ENCODE peak calls at places on chromosomes 5 and 9, in five cellular contexts. Z is mesendoderm, X is H9, H is neuronal stem cell, G is IMR-90. C is an unnamed sample.

GRCh38 chr5:103211858-103212500 is 46.6 kb upstream of the MACIR start:
- DNase-seq in Z (no peak), X (no peak), H (no peak), G (no peak), C (peak; percentile 28)

GRCh38 chr9:130940693-130941576 is 1.9 kb upstream of the FIBCD1 start:
- DNase-seq in Z (peak; percentile 87), X (peak; percentile 97), H (no peak), G (peak; percentile 15), C (peak; percentile 37)

GRCh38 chr9:124218438-124219289 is 39.1 kb upstream of the NEK6 start:
- DNase-seq in Z (no peak), X (no peak), H (no peak), G (peak; percentile 66), C (peak; percentile 84)

GRCh38 chr9:136291306-136292025 is 12.4 kb downstream of the CCDC187 start:
- DNase-seq in Z (no peak), X (no peak), H (no peak), G (no peak), C (no peak)

GRCh38 chr9:97809666-97810344 is 43.2 kb upstream of the FOXE1 start:
- DNase-seq in Z (peak; percentile 48), X (peak; percentile 51), H (no peak), G (no peak), C (no peak)

GRCh38 chr9:114250235-114250568 is 72.7 kb upstream of the ORM1 start:
- DNase-seq in Z (no peak), X (no peak), H (no peak), G (peak; percentile 85), C (no peak)

GRCh38 chr9:108282872-108283271 is 572.9 kb downstream of the ACTL7B start:
- DNase-seq in Z (peak; percentile 42), X (no peak), H (no peak), G (peak; percentile 8), C (no peak)

GRCh38 chr5:150535611-150536010 is 27.7 kb downstream of the NDST1 start:
- DNase-seq in Z (no peak), X (no peak), H (no peak), G (no peak), C (no peak)

GRCh38 chr9:124599121-124599795 is 92.1 kb upstream of the NR5A1 start:
- DNase-seq in Z (no peak), X (no peak), H (no peak), G (no peak), C (no peak)

GRCh38 chr9:100324594-100325200 is 28.0 kb downstream of the TEX10 start:
- DNase-seq in Z (peak; percentile 49), X (no peak), H (no peak), G (peak; percentile 74), C (peak; percentile 49)

GRCh38 chr9:12274577-12274976 is 418.6 kb upstream of the TYRP1 start:
- DNase-seq in Z (no peak), X (no peak), H (no peak), G (no peak), C (no peak)

GRCh38 chr5:149635394-149635793 is 54.1 kb downstream of the ARHGEF37 start:
- DNase-seq in Z (no peak), X (no peak), H (no peak), G (peak; percentile 74), C (peak; percentile 57)

GRCh38 chr5:138303365-138303764 is 28.2 kb downstream of the CDC25C start:
- DNase-seq in Z (no peak), X (no peak), H (no peak), G (peak; percentile 68), C (peak; percentile 36)

GRCh38 chr5:133753856-133754255 is 141.5 kb upstream of the FSTL4 start:
- DNase-seq in Z (no peak), X (no peak), H (no peak), G (no peak), C (no peak)

GRCh38 chr5:115069087-115069968 is 100.4 kb downstream of the TRIM36 start:
- DNase-seq in Z (peak; percentile 82), X (peak; percentile 64), H (peak; percentile 59), G (peak; percentile 58), C (peak; percentile 64)

GRCh38 chr9:83081010-83081409 is 18.1 kb upstream of the RASEF start:
- DNase-seq in Z (no peak), X (no peak), H (no peak), G (no peak), C (no peak)

GRCh38 chr5:1794896-1795290 is 4.7 kb downstream of the MRPL36 start:
- DNase-seq in Z (no peak), X (no peak), H (no peak), G (no peak), C (no peak)

GRCh38 chr5:103929310-103930003 is 366.9 kb upstream of the NUDT12 start:
- DNase-seq in Z (peak; percentile 58), X (no peak), H (no peak), G (no peak), C (no peak)

GRCh38 chr9:19641046-19641445 is 147.8 kb downstream of the SLC24A2 start:
- DNase-seq in Z (peak; percentile 59), X (no peak), H (no peak), G (no peak), C (peak; percentile 1)

GRCh38 chr5:91998774-91999173 is 615.7 kb upstream of the ARRDC3 start:
- DNase-seq in Z (peak; percentile 15), X (no peak), H (no peak), G (no peak), C (no peak)

GRCh38 chr5:91521313-91521712 is 138.2 kb upstream of the ARRDC3 start:
- DNase-seq in Z (no peak), X (no peak), H (no peak), G (no peak), C (no peak)

GRCh38 chr9:107390806-107391205 is 98.8 kb downstream of the KLF4 start:
- DNase-seq in Z (no peak), X (no peak), H (no peak), G (no peak), C (no peak)

GRCh38 chr5:126525630-126526245 is 69.3 kb downstream of the ALDH7A1 start:
- DNase-seq in Z (peak; percentile 50), X (peak; percentile 76), H (no peak), G (peak; percentile 31), C (no peak)

GRCh38 chr9:120755827-120756434 is 37.3 kb downstream of the FBXW2 start:
- DNase-seq in Z (peak; percentile 57), X (peak; percentile 50), H (peak; percentile 71), G (peak; percentile 34), C (peak; percentile 60)

GRCh38 chr9:117718085-117718484 is 13.9 kb downstream of the TLR4 start:
- DNase-seq in Z (no peak), X (no peak), H (no peak), G (no peak), C (peak; percentile 62)

GRCh38 chr5:23482642-23483041 is 24.8 kb upstream of the PRDM9 start:
- DNase-seq in Z (no peak), X (no peak), H (no peak), G (no peak), C (no peak)

GRCh38 chr5:112878760-112879159 is 17.7 kb downstream of the SRP19 start:
- DNase-seq in Z (peak; percentile 56), X (no peak), H (no peak), G (peak; percentile 46), C (peak; percentile 27)

GRCh38 chr5:97181856-97182545 is 1.0 kb downstream of the RIOK2 start:
- DNase-seq in Z (no peak), X (no peak), H (no peak), G (peak; percentile 50), C (peak; percentile 28)

GRCh38 chr5:16918156-16918555 is 17.9 kb downstream of the MYO10 start:
- DNase-seq in Z (no peak), X (no peak), H (no peak), G (no peak), C (no peak)

GRCh38 chr5:134506054-134507039 is 19.1 kb upstream of the JADE2 start:
- DNase-seq in Z (peak; percentile 99), X (peak; percentile 92), H (no peak), G (no peak), C (peak; percentile 54)

GRCh38 chr9:113918697-113919390 is 42.7 kb downstream of the ZNF618 start:
- DNase-seq in Z (no peak), X (peak; percentile 20), H (no peak), G (no peak), C (no peak)

GRCh38 chr5:56314536-56314935 is 81.4 kb upstream of the ANKRD55 start:
- DNase-seq in Z (no peak), X (peak; percentile 38), H (no peak), G (no peak), C (no peak)

GRCh38 chr5:139635606-139636206 is 12.4 kb upstream of the CXXC5 start:
- DNase-seq in Z (peak; percentile 81), X (no peak), H (no peak), G (peak; percentile 95), C (peak; percentile 95)
- H2BK15ac ChIP-seq in Z (no peak overlapping the region), X (no peak overlapping the region), H (no peak overlapping the region), G (no peak overlapping the region), C (no peak overlapping the region)

DNA sequence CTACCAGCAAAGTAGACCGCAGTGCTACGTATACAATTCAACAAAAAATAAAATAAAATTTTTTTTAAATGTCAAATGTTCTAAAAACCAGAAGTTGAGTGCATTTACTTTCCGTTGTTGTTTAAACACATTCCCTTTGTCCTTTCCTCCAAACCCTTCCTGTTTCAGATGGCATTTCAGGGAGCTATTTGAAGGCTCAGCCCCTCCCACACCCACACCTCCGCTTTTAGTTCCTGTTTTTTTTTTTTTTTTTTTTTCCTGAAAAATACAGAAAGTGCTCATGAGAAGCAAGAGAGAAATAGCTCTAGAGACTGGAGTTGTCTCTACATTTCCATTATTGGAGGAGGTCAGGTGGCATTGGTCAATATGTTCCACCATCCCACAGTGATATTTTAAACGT is 106.8 kb downstream of the GABRG2 start:
- DNase-seq in Z (peak; percentile 44), X (no peak), H (no peak), G (no peak), C (no peak)
- H2BK15ac ChIP-seq in Z (no peak overlapping the region), X (no peak overlapping the region), H (no peak overlapping the region), G (no peak overlapping the region), C (no peak overlapping the region)

DNA sequence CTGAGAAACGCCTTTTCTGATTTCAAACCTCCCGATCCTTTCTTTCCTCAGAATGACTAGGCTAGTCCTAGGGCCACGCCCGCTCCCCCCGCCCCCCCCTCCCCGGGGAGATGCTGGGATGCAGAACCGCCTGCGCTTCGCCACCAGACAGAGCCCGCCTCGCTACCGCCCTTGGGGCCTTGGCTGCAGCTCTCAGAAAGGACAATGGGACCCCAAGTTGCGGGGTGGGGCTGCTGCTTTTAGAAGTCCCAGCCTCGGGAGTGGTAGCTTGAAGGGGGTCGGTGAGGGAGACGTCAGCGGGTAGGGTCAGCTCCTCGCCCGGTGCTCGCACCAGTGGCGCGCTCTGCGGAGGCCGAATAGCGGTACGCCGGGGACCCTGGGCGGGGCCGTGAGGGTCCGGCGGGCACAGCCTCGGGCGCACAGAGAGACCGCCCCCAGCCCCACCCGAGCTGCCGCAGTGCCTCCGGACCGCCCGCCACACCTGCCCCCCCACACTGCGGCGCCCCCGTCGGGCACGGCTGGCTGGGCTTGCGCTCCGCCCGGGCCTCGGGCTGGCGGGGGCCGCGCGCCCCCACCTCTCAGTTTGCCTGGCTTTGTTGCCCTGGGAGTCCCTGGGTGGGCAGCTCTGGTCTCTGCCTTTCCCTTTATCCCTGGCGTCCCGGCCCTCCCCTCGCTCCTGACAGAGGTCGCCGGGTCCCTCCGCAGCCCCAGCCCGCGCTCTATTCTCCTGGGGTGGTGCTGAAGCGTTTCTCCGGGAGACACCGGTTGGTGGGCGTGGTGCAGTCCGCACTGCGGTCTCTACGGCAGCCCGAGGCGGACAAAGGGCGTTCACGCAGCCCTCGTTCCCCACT is 1.1 kb downstream of the MAP1B start:
- DNase-seq in Z (peak; percentile 90), X (peak; percentile 82), H (peak; percentile 82), G (peak; percentile 67), C (peak; percentile 79)
- H2BK15ac ChIP-seq in Z (no peak overlapping the region), X (no peak overlapping the region), H (peak overlapping the region; percentile 3), G (no peak overlapping the region), C (peak overlapping the region; percentile 57)

DNA sequence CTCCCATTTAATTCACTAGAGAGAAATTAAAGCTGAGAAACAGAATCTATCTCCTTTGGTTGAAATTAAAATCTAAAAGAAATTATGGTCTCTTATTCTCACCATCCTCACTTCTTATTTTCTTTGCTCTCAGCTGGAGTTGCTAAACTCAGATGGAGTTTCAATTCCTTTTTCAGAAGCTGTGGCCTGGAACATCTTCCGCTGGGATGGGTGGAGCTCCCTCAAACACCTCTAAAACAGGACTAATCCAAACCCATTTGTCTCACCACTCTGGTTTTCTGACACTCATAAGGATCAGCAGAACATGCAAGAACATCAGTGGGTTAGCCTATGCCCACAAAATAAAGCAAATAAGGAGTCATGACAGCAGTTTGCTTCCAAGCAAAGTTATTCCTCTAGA is 39.6 kb upstream of the CEP78 start:
- DNase-seq in Z (no peak), X (no peak), H (no peak), G (no peak), C (no peak)
- H2BK15ac ChIP-seq in Z (no peak overlapping the region), X (peak overlapping the region; percentile 68), H (no peak overlapping the region), G (no peak overlapping the region), C (no peak overlapping the region)

C was measured in mesenchymal stem cell.